ENCODE peak calls at places on chromosomes 4 and X, in six cellular contexts. B, C, O, D, H and A are unnamed samples.

GRCh38 chrX:66674506-66674905 is 35.6 kb upstream of the EDA2R start:
- DNase-seq in B (no peak), C (no peak), O (no peak), D (no peak), H (no peak), A (no peak)

GRCh38 chr4:5749568-5749967 is 38.6 kb downstream of the EVC start:
- DNase-seq in B (no peak), C (peak; percentile 56), O (no peak), D (no peak), H (no peak), A (no peak)

GRCh38 chr4:2962614-2963184 is 507 bp downstream of the NOP14 start:
- DNase-seq in B (peak; percentile 12), C (peak; percentile 70), O (peak; percentile 54), D (peak; percentile 71), H (no peak), A (peak; percentile 28)

GRCh38 chr4:67207941-67208441 is 337.3 kb downstream of the CENPC start:
- DNase-seq in B (no peak), C (no peak), O (no peak), D (no peak), H (no peak), A (no peak)

GRCh38 chrX:154732421-154733071 is 18.3 kb downstream of the GAB3 start:
- DNase-seq in B (no peak), C (no peak), O (peak; percentile 77), D (peak; percentile 52), H (no peak), A (no peak)

GRCh38 chr4:38574559-38575333 is 89.3 kb upstream of the KLF3 start:
- DNase-seq in B (no peak), C (no peak), O (no peak), D (no peak), H (no peak), A (no peak)

GRCh38 chr4:1594871-1595788 is 89.0 kb downstream of the FAM53A start:
- DNase-seq in B (no peak), C (no peak), O (no peak), D (no peak), H (no peak), A (no peak)

GRCh38 chrX:96480081-96480480 is 204.6 kb upstream of the DIAPH2 start:
- DNase-seq in B (no peak), C (no peak), O (peak; percentile 79), D (peak; percentile 43), H (no peak), A (no peak)

GRCh38 chr4:148376151-148376550 is 66.1 kb downstream of the NR3C2 start:
- DNase-seq in B (peak; percentile 45), C (no peak), O (no peak), D (peak; percentile 91), H (no peak), A (peak; percentile 70)

GRCh38 chrX:115400960-115401359 is 111.4 kb downstream of the LUZP4 start:
- DNase-seq in B (no peak), C (no peak), O (no peak), D (no peak), H (no peak), A (no peak)

GRCh38 chrX:25012793-25013592 is 2.8 kb downstream of the ARX start:
- DNase-seq in B (no peak), C (no peak), O (no peak), D (no peak), H (no peak), A (no peak)
- H3K4me3 ChIP-seq in B (no peak overlapping the region), C (peak overlapping the region; percentile 54), O (no peak overlapping the region), D (no peak overlapping the region), H (no peak overlapping the region), A (peak overlapping the region; percentile 44)

GRCh38 chrX:124223524-124223923 is 108.9 kb upstream of the TEX13D start:
- DNase-seq in B (no peak), C (no peak), O (no peak), D (no peak), H (no peak), A (no peak)
- TF ChIP-seq CTCF in B (peak; percentile 19), C (no peak), O (no peak), D (no peak), H (no peak), A (no peak)

DNA sequence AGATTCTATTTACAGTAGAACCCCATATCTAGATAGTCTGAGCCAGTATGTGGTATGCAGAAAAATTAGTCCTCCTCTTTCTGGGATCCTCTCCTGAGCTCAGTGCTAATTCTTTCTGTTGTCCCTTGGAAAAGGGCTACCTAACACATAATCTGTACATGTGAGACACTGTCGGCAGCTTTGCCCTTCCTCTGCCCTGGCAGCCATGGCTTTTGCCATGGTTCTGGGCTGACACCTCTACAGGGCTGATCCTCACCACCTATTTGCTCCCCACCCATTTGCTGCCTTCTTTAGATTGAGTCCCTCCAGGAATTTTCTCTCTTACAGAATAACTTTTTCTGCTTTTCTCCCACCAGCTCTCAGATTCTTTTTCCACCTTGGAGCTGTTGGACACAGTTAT is 64.7 kb upstream of the MAP9 start:
- DNase-seq in B (no peak), C (no peak), O (no peak), D (no peak), H (no peak), A (no peak)
- H3K4me3 ChIP-seq in B (no peak overlapping the region), C (peak overlapping the region; percentile 42), O (no peak overlapping the region), D (no peak overlapping the region), H (no peak overlapping the region), A (no peak overlapping the region)

GRCh38 chrX:117743469-117744251 is 372.9 kb downstream of the KLHL13 start:
- DNase-seq in B (no peak), C (no peak), O (peak; percentile 1), D (no peak), H (no peak), A (peak; percentile 17)
- TF ChIP-seq CTCF in B (peak; percentile 12), C (no peak), O (peak; percentile 9), D (no peak), H (peak; percentile 12), A (peak; percentile 60)

DNA sequence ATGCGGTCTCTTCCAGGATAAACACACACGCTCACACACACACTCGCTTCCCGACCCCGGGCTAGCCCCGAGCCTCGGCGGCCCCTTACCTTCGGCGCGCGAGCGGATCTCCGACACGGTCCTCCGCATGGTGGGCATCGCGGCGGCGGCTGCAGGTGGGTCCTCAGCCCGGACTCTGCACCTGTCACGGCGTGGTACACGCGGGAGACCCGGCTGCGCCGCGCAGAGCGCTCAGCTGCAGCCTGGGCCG is 244 bp downstream of the ATP8A1 start:
- DNase-seq in B (no peak), C (no peak), O (no peak), D (no peak), H (no peak), A (no peak)
- H3K4me3 ChIP-seq in B (peak overlapping the region; percentile 43), C (peak overlapping the region; percentile 92), O (peak overlapping the region; percentile 50), D (peak overlapping the region; percentile 42), H (peak overlapping the region; percentile 57), A (peak overlapping the region; percentile 67)

DNA sequence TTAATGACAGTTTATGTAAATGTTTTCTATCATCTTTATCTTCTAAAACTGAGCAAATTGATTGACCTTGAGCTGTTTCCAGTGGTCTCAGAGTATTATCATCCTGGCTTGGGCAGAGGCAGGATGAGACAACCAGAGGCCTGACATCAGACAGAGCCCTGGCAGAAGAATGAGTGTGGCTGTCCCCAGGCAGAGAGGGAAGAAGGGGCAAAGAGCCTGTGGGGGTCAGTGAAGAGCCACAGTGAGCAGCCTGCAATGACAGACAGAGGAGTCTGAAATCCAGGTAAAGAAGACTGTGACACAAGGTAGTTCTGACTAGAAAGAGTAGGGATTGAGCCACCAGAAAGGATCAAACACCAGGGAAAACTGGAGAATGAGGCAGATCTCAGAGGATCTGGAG is 182.4 kb upstream of the ARSJ start:
- DNase-seq in B (no peak), C (no peak), O (no peak), D (no peak), H (no peak), A (no peak)
- TF ChIP-seq CTCF in B (no peak), C (no peak), O (no peak), D (no peak), H (no peak), A (no peak)

GRCh38 chr4:29320947-29321583 is 1399.1 kb upstream of the PCDH7 start:
- DNase-seq in B (no peak), C (no peak), O (no peak), D (peak; percentile 62), H (no peak), A (no peak)

GRCh38 chr4:29326816-29327215 is 1393.4 kb upstream of the PCDH7 start:
- DNase-seq in B (no peak), C (no peak), O (no peak), D (peak; percentile 97), H (no peak), A (no peak)

DNA sequence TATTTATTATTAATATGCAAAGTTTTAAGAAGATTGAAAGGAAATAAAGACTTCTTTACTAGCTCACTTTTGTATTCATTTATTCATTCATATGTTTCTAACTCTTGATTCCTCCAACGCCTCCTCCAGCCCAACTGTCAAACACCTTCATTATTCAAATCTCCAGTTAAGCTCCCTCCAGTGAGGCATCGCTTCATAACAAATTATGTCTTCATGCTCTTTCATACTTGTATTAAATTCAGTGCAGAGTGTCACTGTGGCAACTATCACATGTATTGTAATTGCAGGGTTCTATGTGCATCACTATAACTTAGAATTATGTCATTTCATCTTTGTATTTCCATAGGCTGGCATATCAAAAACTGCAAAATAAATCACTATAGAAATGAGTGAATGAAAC is 1394.2 kb upstream of the PCDH7 start:
- DNase-seq in B (no peak), C (no peak), O (no peak), D (no peak), H (no peak), A (no peak)
- H3K4me3 ChIP-seq in B (no peak overlapping the region), C (no peak overlapping the region), O (no peak overlapping the region), D (no peak overlapping the region), H (no peak overlapping the region), A (no peak overlapping the region)